ENCODE peak calls at places on chromosomes 11 and 22, in eight cellular contexts. K, I, J, Y, H, W, V and U are unnamed samples.

GRCh38 chr22:28283025-28283654 is 364.1 kb upstream of the PITPNB start:
- DNase-seq in K (no peak), I (no peak), J (peak; percentile 49), Y (peak; percentile 54), H (no peak), W (no peak), V (no peak), U (peak; percentile 53)

GRCh38 chr22:30694638-30695350 is at the start of gene OSBP2:
- DNase-seq in K (peak; percentile 53), I (no peak), J (no peak), Y (no peak), H (no peak), W (peak; percentile 23), V (peak; percentile 53), U (no peak)

GRCh38 chr11:118958577-118958976 is 2.5 kb downstream of the UPK2 start:
- DNase-seq in K (no peak), I (no peak), J (no peak), Y (no peak), H (no peak), W (no peak), V (no peak), U (no peak)

GRCh38 chr11:79678780-79679468 is 238.1 kb upstream of the TENM4 start:
- DNase-seq in K (no peak), I (no peak), J (no peak), Y (no peak), H (no peak), W (no peak), V (no peak), U (no peak)

GRCh38 chr11:72141066-72141465 is 5.5 kb downstream of the FOLR3 start:
- DNase-seq in K (no peak), I (peak; percentile 58), J (peak; percentile 94), Y (peak; percentile 94), H (peak; percentile 27), W (no peak), V (no peak), U (peak; percentile 86)

GRCh38 chr11:64436025-64436424 is 77.1 kb downstream of the RPS6KA4 start:
- DNase-seq in K (peak; percentile 62), I (no peak), J (peak; percentile 7), Y (peak; percentile 28), H (no peak), W (no peak), V (no peak), U (no peak)

GRCh38 chr11:3022982-3023381 is 30.9 kb upstream of the NAP1L4 start:
- DNase-seq in K (no peak), I (no peak), J (peak; percentile 81), Y (peak; percentile 86), H (peak; percentile 58), W (no peak), V (no peak), U (peak; percentile 85)

GRCh38 chr11:1749020-1749758 is 1.2 kb downstream of the IFITM10 start:
- DNase-seq in K (no peak), I (peak; percentile 21), J (peak; percentile 29), Y (peak; percentile 34), H (peak; percentile 37), W (no peak), V (no peak), U (no peak)

GRCh38 chr11:44627911-44628729 is 62.7 kb downstream of the CD82 start:
- DNase-seq in K (no peak), I (no peak), J (no peak), Y (no peak), H (peak; percentile 39), W (peak; percentile 78), V (peak; percentile 9), U (peak; percentile 34)

GRCh38 chr22:50719814-50720300 is 18.1 kb upstream of the ACR start:
- DNase-seq in K (no peak), I (no peak), J (no peak), Y (no peak), H (no peak), W (no peak), V (no peak), U (no peak)

GRCh38 chr11:1157645-1158591 is at the start of gene MUC5AC:
- DNase-seq in K (no peak), I (no peak), J (no peak), Y (no peak), H (no peak), W (no peak), V (no peak), U (no peak)

GRCh38 chr22:24883426-24883825 is 63.1 kb downstream of the LHFPL7 start:
- DNase-seq in K (no peak), I (no peak), J (no peak), Y (no peak), H (no peak), W (no peak), V (no peak), U (no peak)

GRCh38 chr11:84408946-84409411 is 1122.8 kb upstream of the CCDC90B start:
- DNase-seq in K (no peak), I (no peak), J (peak; percentile 27), Y (peak; percentile 79), H (peak; percentile 66), W (no peak), V (peak; percentile 20), U (peak; percentile 30)

GRCh38 chr11:84165139-84165538 is 879.0 kb upstream of the CCDC90B start:
- DNase-seq in K (no peak), I (no peak), J (no peak), Y (no peak), H (no peak), W (no peak), V (no peak), U (no peak)

GRCh38 chr11:20259506-20259905 is 99.2 kb upstream of the DBX1 start:
- DNase-seq in K (no peak), I (no peak), J (no peak), Y (no peak), H (no peak), W (no peak), V (no peak), U (no peak)

GRCh38 chr11:131924001-131924400 is 553.6 kb downstream of the NTM start:
- DNase-seq in K (no peak), I (no peak), J (no peak), Y (peak; percentile 15), H (no peak), W (no peak), V (no peak), U (no peak)

GRCh38 chr11:86205415-86206268 is 38.9 kb upstream of the EED start:
- DNase-seq in K (no peak), I (no peak), J (peak; percentile 24), Y (no peak), H (no peak), W (no peak), V (no peak), U (no peak)
- H3K4me3 ChIP-seq in K (no peak overlapping the region), I (no peak overlapping the region), J (no peak overlapping the region), Y (no peak overlapping the region), H (no peak overlapping the region), W (no peak overlapping the region), V (no peak overlapping the region), U (no peak overlapping the region)

DNA sequence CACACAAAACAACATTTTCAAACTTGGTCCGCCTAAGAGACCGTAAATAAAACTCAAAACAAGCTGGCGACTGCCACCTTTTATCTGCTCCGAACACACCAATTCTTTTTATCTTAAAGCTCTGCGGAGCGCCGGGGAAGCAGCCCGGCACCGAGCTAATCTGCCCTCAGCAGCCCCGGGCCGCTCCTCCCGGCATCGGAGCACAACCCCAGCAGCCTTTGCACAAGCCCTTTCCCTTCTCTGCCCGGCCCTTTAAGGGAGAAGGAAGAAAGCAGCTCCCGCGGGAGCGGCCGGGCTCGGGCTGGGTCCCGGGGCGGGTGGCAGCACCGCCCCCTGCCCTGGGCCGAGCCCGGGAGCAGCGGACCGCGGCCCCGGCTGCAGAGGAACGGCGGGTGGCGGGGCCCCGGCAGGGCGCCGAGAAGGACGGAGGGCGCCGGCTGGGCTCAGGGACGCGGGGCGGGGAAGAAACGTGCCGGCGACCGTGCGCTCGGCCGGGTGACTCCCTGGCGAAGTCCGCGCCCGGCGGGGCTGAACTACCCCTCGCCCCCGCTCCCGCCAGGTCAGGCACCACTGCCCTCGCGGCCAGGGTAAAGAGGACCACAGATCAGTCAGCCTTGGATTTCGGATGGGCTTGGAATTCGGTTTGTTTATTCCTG is 133.5 kb upstream of the C11orf58 start:
- DNase-seq in K (peak; percentile 37), I (peak; percentile 75), J (peak; percentile 29), Y (no peak), H (peak; percentile 57), W (no peak), V (peak; percentile 59), U (no peak)
- H3K4me3 ChIP-seq in K (peak overlapping the region; percentile 93), I (peak overlapping the region; percentile 70), J (peak overlapping the region; percentile 56), Y (peak overlapping the region; percentile 23), H (peak overlapping the region; percentile 83), W (peak overlapping the region; percentile 54), V (peak overlapping the region; percentile 81), U (peak overlapping the region; percentile 60)

GRCh38 chr11:105790021-105790420 is 180.1 kb downstream of the GRIA4 start:
- DNase-seq in K (no peak), I (no peak), J (no peak), Y (no peak), H (no peak), W (no peak), V (no peak), U (no peak)

GRCh38 chr11:105786766-105787165 is 176.9 kb downstream of the GRIA4 start:
- DNase-seq in K (no peak), I (no peak), J (no peak), Y (no peak), H (no peak), W (no peak), V (no peak), U (no peak)

GRCh38 chr11:105793092-105793491 is 183.2 kb downstream of the GRIA4 start:
- DNase-seq in K (no peak), I (no peak), J (no peak), Y (no peak), H (no peak), W (no peak), V (no peak), U (no peak)

GRCh38 chr11:105789579-105789978 is 179.7 kb downstream of the GRIA4 start:
- DNase-seq in K (no peak), I (no peak), J (no peak), Y (no peak), H (no peak), W (no peak), V (no peak), U (no peak)

GRCh38 chr11:105790841-105791240 is 181.0 kb downstream of the GRIA4 start:
- DNase-seq in K (no peak), I (no peak), J (no peak), Y (no peak), H (no peak), W (no peak), V (peak; percentile 45), U (no peak)
- H3K4me3 ChIP-seq in K (no peak overlapping the region), I (no peak overlapping the region), J (no peak overlapping the region), Y (no peak overlapping the region), H (no peak overlapping the region), W (no peak overlapping the region), V (no peak overlapping the region), U (no peak overlapping the region)

GRCh38 chr11:102479733-102480132 is 27.2 kb upstream of the TMEM123 start:
- DNase-seq in K (no peak), I (no peak), J (no peak), Y (no peak), H (no peak), W (no peak), V (no peak), U (no peak)
- H3K4me3 ChIP-seq in K (no peak overlapping the region), I (no peak overlapping the region), J (no peak overlapping the region), Y (no peak overlapping the region), H (no peak overlapping the region), W (no peak overlapping the region), V (no peak overlapping the region), U (no peak overlapping the region)